ENCODE peak calls at places on chromosome 10, in ten cellular contexts. One of them, this sample, is unnamed.

GRCh38 chr10:34183397-34183796 is 631.7 kb downstream of the PARD3 start:
- DNase-seq in endodermal cell: peak; percentile 80
- DNase-seq in brain microvascular endothelial cell: no peak
- DNase-seq in kidney glomerular epithelial cell: no peak
- DNase-seq in Right ventricle myocardium superior: no peak
- DNase-seq in hippocampal formation: no peak
- DNase-seq in HT1080: no peak
- DNase-seq in left lung: no peak
- DNase-seq in fibroblast of pulmonary artery: no peak
- DNase-seq in pulmonary artery endothelial cell: no peak
- DNase-seq in this sample: no peak

GRCh38 chr10:69382382-69383117 is 34.2 kb downstream of the TACR2 start:
- DNase-seq in endodermal cell: peak; percentile 33
- DNase-seq in hippocampal formation: no peak
- DNase-seq in brain microvascular endothelial cell: peak; percentile 91
- DNase-seq in HT1080: peak; percentile 97
- DNase-seq in fibroblast of pulmonary artery: peak; percentile 89
- DNase-seq in kidney glomerular epithelial cell: peak; percentile 85
- DNase-seq in pulmonary artery endothelial cell: no peak
- DNase-seq in left lung: no peak
- DNase-seq in Right ventricle myocardium superior: no peak
- DNase-seq in this sample: no peak

GRCh38 chr10:133196936-133197758 is 32.9 kb upstream of the UTF1 start:
- DNase-seq in Right ventricle myocardium superior: no peak
- DNase-seq in hippocampal formation: no peak
- DNase-seq in pulmonary artery endothelial cell: no peak
- DNase-seq in endodermal cell: no peak
- DNase-seq in fibroblast of pulmonary artery: no peak
- DNase-seq in HT1080: no peak
- DNase-seq in kidney glomerular epithelial cell: no peak
- DNase-seq in brain microvascular endothelial cell: no peak
- DNase-seq in left lung: peak; percentile 70
- DNase-seq in this sample: no peak

GRCh38 chr10:31317652-31318381 is 1.2 kb upstream of the ZEB1 start:
- DNase-seq in HT1080: no peak
- DNase-seq in Right ventricle myocardium superior: peak; percentile 75
- DNase-seq in kidney glomerular epithelial cell: no peak
- DNase-seq in fibroblast of pulmonary artery: no peak
- DNase-seq in pulmonary artery endothelial cell: no peak
- DNase-seq in hippocampal formation: no peak
- DNase-seq in endodermal cell: no peak
- DNase-seq in brain microvascular endothelial cell: no peak
- DNase-seq in left lung: peak; percentile 89
- DNase-seq in this sample: peak; percentile 88

GRCh38 chr10:132482090-132482489 is 55.5 kb upstream of the INPP5A start:
- DNase-seq in fibroblast of pulmonary artery: peak; percentile 88
- DNase-seq in left lung: no peak
- DNase-seq in HT1080: peak; percentile 78
- DNase-seq in hippocampal formation: no peak
- DNase-seq in kidney glomerular epithelial cell: peak; percentile 33
- DNase-seq in brain microvascular endothelial cell: peak; percentile 72
- DNase-seq in endodermal cell: no peak
- DNase-seq in pulmonary artery endothelial cell: no peak
- DNase-seq in Right ventricle myocardium superior: no peak
- DNase-seq in this sample: peak; percentile 81

GRCh38 chr10:71753091-71753959 is 20.0 kb downstream of the VSIR start:
- DNase-seq in HT1080: no peak
- DNase-seq in hippocampal formation: no peak
- DNase-seq in kidney glomerular epithelial cell: no peak
- DNase-seq in brain microvascular endothelial cell: no peak
- DNase-seq in endodermal cell: no peak
- DNase-seq in left lung: no peak
- DNase-seq in Right ventricle myocardium superior: peak; percentile 74
- DNase-seq in pulmonary artery endothelial cell: no peak
- DNase-seq in fibroblast of pulmonary artery: no peak
- DNase-seq in this sample: no peak

GRCh38 chr10:62116896-62117295 is 151.7 kb downstream of the RTKN2 start:
- DNase-seq in pulmonary artery endothelial cell: no peak
- DNase-seq in brain microvascular endothelial cell: no peak
- DNase-seq in Right ventricle myocardium superior: no peak
- DNase-seq in endodermal cell: no peak
- DNase-seq in fibroblast of pulmonary artery: no peak
- DNase-seq in kidney glomerular epithelial cell: no peak
- DNase-seq in HT1080: no peak
- DNase-seq in left lung: no peak
- DNase-seq in hippocampal formation: no peak
- DNase-seq in this sample: no peak

GRCh38 chr10:3774018-3774813 is 10.8 kb downstream of the KLF6 start:
- DNase-seq in pulmonary artery endothelial cell: no peak
- DNase-seq in brain microvascular endothelial cell: peak; percentile 86
- DNase-seq in endodermal cell: peak; percentile 58
- DNase-seq in fibroblast of pulmonary artery: peak; percentile 73
- DNase-seq in HT1080: peak; percentile 70
- DNase-seq in left lung: no peak
- DNase-seq in hippocampal formation: no peak
- DNase-seq in Right ventricle myocardium superior: no peak
- DNase-seq in kidney glomerular epithelial cell: no peak
- DNase-seq in this sample: peak; percentile 68

GRCh38 chr10:25113231-25114035 is 61.4 kb upstream of the GPR158 start:
- DNase-seq in Right ventricle myocardium superior: peak; percentile 83
- DNase-seq in fibroblast of pulmonary artery: peak; percentile 89
- DNase-seq in kidney glomerular epithelial cell: peak; percentile 52
- DNase-seq in pulmonary artery endothelial cell: peak; percentile 11
- DNase-seq in left lung: peak; percentile 75
- DNase-seq in hippocampal formation: peak; percentile 77
- DNase-seq in HT1080: peak; percentile 76
- DNase-seq in brain microvascular endothelial cell: peak; percentile 68
- DNase-seq in endodermal cell: peak; percentile 94
- DNase-seq in this sample: peak; percentile 89

GRCh38 chr10:72772031-72772430 is 80.1 kb downstream of the MCU start:
- DNase-seq in HT1080: no peak
- DNase-seq in Right ventricle myocardium superior: no peak
- DNase-seq in brain microvascular endothelial cell: no peak
- DNase-seq in pulmonary artery endothelial cell: no peak
- DNase-seq in fibroblast of pulmonary artery: no peak
- DNase-seq in kidney glomerular epithelial cell: no peak
- DNase-seq in left lung: no peak
- DNase-seq in endodermal cell: no peak
- DNase-seq in hippocampal formation: no peak
- DNase-seq in this sample: no peak

GRCh38 chr10:109480836-109481235 is 442.5 kb downstream of the XPNPEP1 start:
- DNase-seq in endodermal cell: no peak
- DNase-seq in hippocampal formation: no peak
- DNase-seq in Right ventricle myocardium superior: no peak
- DNase-seq in fibroblast of pulmonary artery: no peak
- DNase-seq in HT1080: no peak
- DNase-seq in left lung: no peak
- DNase-seq in brain microvascular endothelial cell: no peak
- DNase-seq in pulmonary artery endothelial cell: no peak
- DNase-seq in kidney glomerular epithelial cell: no peak
- DNase-seq in this sample: no peak

GRCh38 chr10:132965411-132966057 is 23.2 kb upstream of the CFAP46 start:
- DNase-seq in pulmonary artery endothelial cell: no peak
- DNase-seq in endodermal cell: no peak
- DNase-seq in fibroblast of pulmonary artery: no peak
- DNase-seq in brain microvascular endothelial cell: no peak
- DNase-seq in HT1080: peak; percentile 21
- DNase-seq in Right ventricle myocardium superior: no peak
- DNase-seq in kidney glomerular epithelial cell: no peak
- DNase-seq in left lung: no peak
- DNase-seq in hippocampal formation: no peak
- DNase-seq in this sample: no peak

GRCh38 chr10:89278034-89278535 is 23.8 kb upstream of the IFIT2 start:
- DNase-seq in pulmonary artery endothelial cell: peak; percentile 95
- DNase-seq in fibroblast of pulmonary artery: peak; percentile 98
- DNase-seq in Right ventricle myocardium superior: no peak
- DNase-seq in brain microvascular endothelial cell: peak; percentile 96
- DNase-seq in kidney glomerular epithelial cell: peak; percentile 97
- DNase-seq in hippocampal formation: no peak
- DNase-seq in left lung: no peak
- DNase-seq in endodermal cell: no peak
- DNase-seq in HT1080: peak; percentile 96
- DNase-seq in this sample: peak; percentile 82

GRCh38 chr10:86294346-86295265 is 72.0 kb downstream of the GRID1 start:
- DNase-seq in fibroblast of pulmonary artery: no peak
- DNase-seq in left lung: no peak
- DNase-seq in HT1080: no peak
- DNase-seq in brain microvascular endothelial cell: no peak
- DNase-seq in hippocampal formation: no peak
- DNase-seq in Right ventricle myocardium superior: no peak
- DNase-seq in endodermal cell: peak; percentile 32
- DNase-seq in pulmonary artery endothelial cell: no peak
- DNase-seq in kidney glomerular epithelial cell: no peak
- DNase-seq in this sample: peak; percentile 45

GRCh38 chr10:7697304-7697822 is 5.8 kb upstream of the ITIH2 start:
- DNase-seq in hippocampal formation: no peak
- DNase-seq in brain microvascular endothelial cell: no peak
- DNase-seq in pulmonary artery endothelial cell: no peak
- DNase-seq in left lung: no peak
- DNase-seq in HT1080: peak; percentile 17
- DNase-seq in endodermal cell: no peak
- DNase-seq in kidney glomerular epithelial cell: no peak
- DNase-seq in fibroblast of pulmonary artery: peak; percentile 22
- DNase-seq in Right ventricle myocardium superior: no peak
- DNase-seq in this sample: no peak

GRCh38 chr10:132397671-132398565 is 918 bp downstream of the PWWP2B start:
- DNase-seq in kidney glomerular epithelial cell: no peak
- DNase-seq in brain microvascular endothelial cell: no peak
- DNase-seq in left lung: peak; percentile 85
- DNase-seq in pulmonary artery endothelial cell: no peak
- DNase-seq in Right ventricle myocardium superior: peak; percentile 61
- DNase-seq in endodermal cell: no peak
- DNase-seq in hippocampal formation: no peak
- DNase-seq in HT1080: peak; percentile 21
- DNase-seq in fibroblast of pulmonary artery: peak; percentile 34
- DNase-seq in this sample: no peak

GRCh38 chr10:59903871-59904270 is 2.5 kb downstream of the CCDC6 start:
- DNase-seq in fibroblast of pulmonary artery: peak; percentile 38
- DNase-seq in hippocampal formation: no peak
- DNase-seq in Right ventricle myocardium superior: no peak
- DNase-seq in brain microvascular endothelial cell: no peak
- DNase-seq in left lung: no peak
- DNase-seq in endodermal cell: no peak
- DNase-seq in kidney glomerular epithelial cell: no peak
- DNase-seq in HT1080: no peak
- DNase-seq in pulmonary artery endothelial cell: no peak
- DNase-seq in this sample: no peak

GRCh38 chr10:86953747-86954680 is 3.4 kb downstream of the MMRN2 start:
- DNase-seq in left lung: no peak
- DNase-seq in HT1080: no peak
- DNase-seq in hippocampal formation: no peak
- DNase-seq in Right ventricle myocardium superior: peak; percentile 79
- DNase-seq in pulmonary artery endothelial cell: peak; percentile 71
- DNase-seq in endodermal cell: peak; percentile 95
- DNase-seq in kidney glomerular epithelial cell: no peak
- DNase-seq in brain microvascular endothelial cell: peak; percentile 44
- DNase-seq in fibroblast of pulmonary artery: peak; percentile 73
- DNase-seq in this sample: peak; percentile 91

GRCh38 chr10:121747163-121747775 is 149.0 kb upstream of the FGFR2 start:
- DNase-seq in brain microvascular endothelial cell: no peak
- DNase-seq in Right ventricle myocardium superior: no peak
- DNase-seq in hippocampal formation: no peak
- DNase-seq in HT1080: no peak
- DNase-seq in pulmonary artery endothelial cell: no peak
- DNase-seq in left lung: no peak
- DNase-seq in fibroblast of pulmonary artery: no peak
- DNase-seq in endodermal cell: no peak
- DNase-seq in kidney glomerular epithelial cell: no peak
- DNase-seq in this sample: no peak

GRCh38 chr10:131924982-131925649 is 24.3 kb downstream of the PPP2R2D start:
- DNase-seq in brain microvascular endothelial cell: no peak
- DNase-seq in pulmonary artery endothelial cell: no peak
- DNase-seq in HT1080: no peak
- DNase-seq in hippocampal formation: no peak
- DNase-seq in left lung: no peak
- DNase-seq in kidney glomerular epithelial cell: no peak
- DNase-seq in endodermal cell: no peak
- DNase-seq in fibroblast of pulmonary artery: no peak
- DNase-seq in Right ventricle myocardium superior: no peak
- DNase-seq in this sample: no peak

GRCh38 chr10:89213191-89213808 is 6.2 kb upstream of the CH25H start:
- DNase-seq in endodermal cell: no peak
- DNase-seq in kidney glomerular epithelial cell: peak; percentile 58
- DNase-seq in Right ventricle myocardium superior: no peak
- DNase-seq in brain microvascular endothelial cell: no peak
- DNase-seq in left lung: no peak
- DNase-seq in pulmonary artery endothelial cell: no peak
- DNase-seq in fibroblast of pulmonary artery: peak; percentile 74
- DNase-seq in HT1080: peak; percentile 41
- DNase-seq in hippocampal formation: peak; percentile 70
- DNase-seq in this sample: no peak

GRCh38 chr10:23439452-23439919 is 611 bp downstream of the OTUD1 start:
- DNase-seq in endodermal cell: peak; percentile 75
- DNase-seq in HT1080: no peak
- DNase-seq in kidney glomerular epithelial cell: no peak
- DNase-seq in fibroblast of pulmonary artery: peak; percentile 11
- DNase-seq in hippocampal formation: no peak
- DNase-seq in left lung: peak; percentile 88
- DNase-seq in Right ventricle myocardium superior: no peak
- DNase-seq in pulmonary artery endothelial cell: no peak
- DNase-seq in brain microvascular endothelial cell: no peak
- DNase-seq in this sample: peak; percentile 60

GRCh38 chr10:101018118-101018599 is 12.8 kb downstream of the PDZD7 start:
- DNase-seq in kidney glomerular epithelial cell: no peak
- DNase-seq in fibroblast of pulmonary artery: no peak
- DNase-seq in left lung: peak; percentile 57
- DNase-seq in pulmonary artery endothelial cell: no peak
- DNase-seq in Right ventricle myocardium superior: no peak
- DNase-seq in endodermal cell: peak; percentile 70
- DNase-seq in brain microvascular endothelial cell: peak; percentile 34
- DNase-seq in HT1080: no peak
- DNase-seq in hippocampal formation: no peak
- DNase-seq in this sample: peak; percentile 69

GRCh38 chr10:12650122-12650521 is 300.8 kb downstream of the CAMK1D start:
- DNase-seq in left lung: peak; percentile 61
- DNase-seq in fibroblast of pulmonary artery: no peak
- DNase-seq in Right ventricle myocardium superior: no peak
- DNase-seq in hippocampal formation: no peak
- DNase-seq in HT1080: no peak
- DNase-seq in brain microvascular endothelial cell: no peak
- DNase-seq in kidney glomerular epithelial cell: no peak
- DNase-seq in endodermal cell: no peak
- DNase-seq in pulmonary artery endothelial cell: no peak
- DNase-seq in this sample: no peak

GRCh38 chr10:76231258-76231934 is 800.0 kb downstream of the LRMDA start:
- DNase-seq in pulmonary artery endothelial cell: no peak
- DNase-seq in kidney glomerular epithelial cell: no peak
- DNase-seq in HT1080: no peak
- DNase-seq in Right ventricle myocardium superior: no peak
- DNase-seq in fibroblast of pulmonary artery: no peak
- DNase-seq in endodermal cell: peak; percentile 79
- DNase-seq in left lung: no peak
- DNase-seq in brain microvascular endothelial cell: no peak
- DNase-seq in hippocampal formation: no peak
- DNase-seq in this sample: no peak

GRCh38 chr10:128210215-128211063 is 84.2 kb upstream of the MKI67 start:
- DNase-seq in Right ventricle myocardium superior: peak; percentile 86
- DNase-seq in kidney glomerular epithelial cell: peak; percentile 37
- DNase-seq in endodermal cell: peak; percentile 91
- DNase-seq in hippocampal formation: no peak
- DNase-seq in left lung: peak; percentile 98
- DNase-seq in fibroblast of pulmonary artery: peak; percentile 39
- DNase-seq in HT1080: peak; percentile 34
- DNase-seq in pulmonary artery endothelial cell: no peak
- DNase-seq in brain microvascular endothelial cell: no peak
- DNase-seq in this sample: peak; percentile 83

GRCh38 chr10:119686465-119687191 is 35.4 kb downstream of the BAG3 start:
- DNase-seq in pulmonary artery endothelial cell: peak; percentile 92
- DNase-seq in HT1080: peak; percentile 100
- DNase-seq in kidney glomerular epithelial cell: peak; percentile 83
- DNase-seq in brain microvascular endothelial cell: peak; percentile 95
- DNase-seq in fibroblast of pulmonary artery: peak; percentile 93
- DNase-seq in endodermal cell: peak; percentile 92
- DNase-seq in Right ventricle myocardium superior: peak; percentile 78
- DNase-seq in hippocampal formation: peak; percentile 79
- DNase-seq in left lung: peak; percentile 93
- DNase-seq in this sample: peak; percentile 90

GRCh38 chr10:21293518-21294356 is 231.7 kb downstream of the SKIDA1 start:
- DNase-seq in fibroblast of pulmonary artery: peak; percentile 31
- DNase-seq in kidney glomerular epithelial cell: peak; percentile 55
- DNase-seq in endodermal cell: peak; percentile 83
- DNase-seq in left lung: no peak
- DNase-seq in Right ventricle myocardium superior: no peak
- DNase-seq in hippocampal formation: no peak
- DNase-seq in brain microvascular endothelial cell: no peak
- DNase-seq in HT1080: no peak
- DNase-seq in pulmonary artery endothelial cell: no peak
- DNase-seq in this sample: peak; percentile 94